ENCODE peak calls at places on chromosomes 11 and 22, in ten cellular contexts. I, H, V, B, X, Y, T, E, M and S are unnamed samples.

GRCh38 chr22:49132009-49132408 is 695.7 kb downstream of the BRD1 start:
- DNase-seq in I (no peak), H (no peak), V (no peak), B (no peak), X (no peak), Y (no peak), T (no peak), E (no peak), M (no peak), S (peak)

GRCh38 chr22:47888807-47889206 is 1126.4 kb downstream of the TBC1D22A start:
- DNase-seq in I (no peak), H (no peak), V (no peak), B (no peak), X (no peak), Y (no peak), T (no peak), E (no peak), M (no peak), S (no peak)

GRCh38 chr11:64437426-64437825 is 78.5 kb downstream of the RPS6KA4 start:
- DNase-seq in I (no peak), H (no peak), V (no peak), B (no peak), X (peak), Y (no peak), T (no peak), E (no peak), M (no peak), S (no peak)

GRCh38 chr11:57094206-57094940 is 87.4 kb upstream of the LRRC55 start:
- DNase-seq in I (no peak), H (no peak), V (no peak), B (no peak), X (no peak), Y (no peak), T (no peak), E (peak), M (no peak), S (no peak)

GRCh38 chr22:37601203-37601539 is 7.5 kb upstream of the GGA1 start:
- DNase-seq in I (no peak), H (no peak), V (no peak), B (no peak), X (no peak), Y (no peak), T (no peak), E (no peak), M (no peak), S (no peak)

GRCh38 chr11:73995247-73995646 is 12.6 kb upstream of the UCP2 start:
- DNase-seq in I (no peak), H (no peak), V (peak), B (no peak), X (no peak), Y (no peak), T (peak), E (peak), M (no peak), S (no peak)

GRCh38 chr11:59224419-59224928 is 11.7 kb upstream of the MPEG1 start:
- DNase-seq in I (no peak), H (no peak), V (no peak), B (peak), X (no peak), Y (no peak), T (no peak), E (no peak), M (no peak), S (no peak)

GRCh38 chr11:91396243-91397133 is 828.1 kb upstream of the FAT3 start:
- DNase-seq in I (no peak), H (peak), V (no peak), B (peak), X (no peak), Y (peak), T (peak), E (no peak), M (no peak), S (no peak)

GRCh38 chr11:117445097-117445658 is 117.5 kb downstream of the CEP164 start:
- DNase-seq in I (no peak), H (no peak), V (no peak), B (no peak), X (peak), Y (no peak), T (no peak), E (no peak), M (no peak), S (no peak)

GRCh38 chr11:65642014-65642671 is 4.2 kb downstream of the SIPA1 start:
- DNase-seq in I (peak), H (no peak), V (peak), B (no peak), X (no peak), Y (no peak), T (no peak), E (no peak), M (peak), S (no peak)

GRCh38 chr11:132838621-132839020 is 693.7 kb downstream of the OPCML start:
- DNase-seq in I (no peak), H (no peak), V (no peak), B (no peak), X (no peak), Y (no peak), T (no peak), E (peak), M (no peak), S (no peak)

GRCh38 chr11:40037005-40037404 is 1422.4 kb downstream of the LRRC4C start:
- DNase-seq in I (no peak), H (no peak), V (no peak), B (no peak), X (no peak), Y (no peak), T (peak), E (no peak), M (no peak), S (no peak)

GRCh38 chr11:120563698-120564572 is 52.4 kb downstream of the GRIK4 start:
- DNase-seq in I (peak), H (no peak), V (no peak), B (no peak), X (peak), Y (no peak), T (no peak), E (no peak), M (no peak), S (no peak)

GRCh38 chr11:78416285-78417174 is 1.1 kb downstream of the GAB2 start:
- DNase-seq in I (peak), H (peak), V (peak), B (peak), X (peak), Y (peak), T (peak), E (peak), M (peak), S (peak)

GRCh38 chr11:92384807-92385206 is 160.2 kb downstream of the FAT3 start:
- DNase-seq in I (no peak), H (no peak), V (no peak), B (no peak), X (no peak), Y (no peak), T (no peak), E (no peak), M (no peak), S (no peak)

GRCh38 chr11:12253843-12254281 is 123.5 kb upstream of the PARVA start:
- DNase-seq in I (no peak), H (no peak), V (no peak), B (no peak), X (no peak), Y (no peak), T (peak), E (no peak), M (no peak), S (no peak)

GRCh38 chr22:32695451-32695891 is 106.0 kb upstream of the TIMP3 start:
- DNase-seq in I (no peak), H (peak), V (no peak), B (peak), X (no peak), Y (peak), T (peak), E (peak), M (no peak), S (no peak)

GRCh38 chr11:82007536-82007935 is 726.1 kb downstream of the FAM181B start:
- DNase-seq in I (no peak), H (no peak), V (no peak), B (no peak), X (no peak), Y (no peak), T (no peak), E (no peak), M (no peak), S (no peak)

GRCh38 chr22:19174106-19175025 is 4.2 kb downstream of the SLC25A1 start:
- DNase-seq in I (no peak), H (no peak), V (peak), B (peak), X (peak), Y (peak), T (peak), E (peak), M (no peak), S (no peak)

GRCh38 chr11:117704416-117705150 is 92.4 kb downstream of the DSCAML1 start:
- DNase-seq in I (no peak), H (no peak), V (no peak), B (no peak), X (no peak), Y (no peak), T (no peak), E (no peak), M (no peak), S (no peak)

GRCh38 chr22:22798716-22799115 is 88.9 kb upstream of the IGLL5 start:
- DNase-seq in I (no peak), H (no peak), V (no peak), B (no peak), X (no peak), Y (no peak), T (no peak), E (no peak), M (no peak), S (no peak)

GRCh38 chr11:130647371-130647770 is 198.9 kb downstream of the ADAMTS15 start:
- DNase-seq in I (no peak), H (no peak), V (no peak), B (no peak), X (no peak), Y (no peak), T (no peak), E (no peak), M (no peak), S (no peak)

GRCh38 chr22:22902247-22902962 is 14.8 kb downstream of the IGLL5 start:
- DNase-seq in I (no peak), H (no peak), V (no peak), B (no peak), X (peak), Y (no peak), T (no peak), E (no peak), M (no peak), S (no peak)

GRCh38 chr22:35746248-35746647 is 28.6 kb downstream of the APOL5 start:
- DNase-seq in I (no peak), H (no peak), V (peak), B (no peak), X (no peak), Y (no peak), T (no peak), E (no peak), M (no peak), S (no peak)

GRCh38 chr11:94183886-94184264 is 55.2 kb downstream of the PANX1 start:
- DNase-seq in I (peak), H (peak), V (peak), B (peak), X (peak), Y (peak), T (peak), E (peak), M (no peak), S (no peak)

GRCh38 chr11:5247479-5248192 is 2.0 kb downstream of the HBG1 start:
- DNase-seq in I (no peak), H (no peak), V (no peak), B (no peak), X (no peak), Y (no peak), T (no peak), E (peak), M (no peak), S (no peak)

GRCh38 chr11:130144129-130144528 is 15.5 kb upstream of the ST14 start:
- DNase-seq in I (no peak), H (no peak), V (no peak), B (no peak), X (no peak), Y (no peak), T (no peak), E (no peak), M (no peak), S (no peak)

GRCh38 chr22:49760280-49760629 is 67.4 kb downstream of the BRD1 start:
- DNase-seq in I (no peak), H (no peak), V (no peak), B (no peak), X (no peak), Y (no peak), T (no peak), E (no peak), M (no peak), S (no peak)

GRCh38 chr11:13337986-13338436 is 60.4 kb downstream of the BMAL1 start:
- DNase-seq in I (no peak), H (no peak), V (no peak), B (no peak), X (no peak), Y (no peak), T (peak), E (peak), M (no peak), S (no peak)

GRCh38 chr22:37209140-37209845 is 3.0 kb downstream of the SSTR3 start:
- DNase-seq in I (no peak), H (no peak), V (no peak), B (no peak), X (peak), Y (no peak), T (no peak), E (no peak), M (no peak), S (peak)

GRCh38 chr11:46560300-46561025 is 33.4 kb downstream of the AMBRA1 start:
- DNase-seq in I (no peak), H (no peak), V (peak), B (no peak), X (no peak), Y (no peak), T (peak), E (peak), M (no peak), S (no peak)

GRCh38 chr11:66325140-66325754 is 8.4 kb upstream of the CD248 start:
- DNase-seq in I (no peak), H (no peak), V (peak), B (no peak), X (no peak), Y (no peak), T (no peak), E (no peak), M (no peak), S (no peak)

GRCh38 chr11:20444537-20444936 is 57.0 kb downstream of the PRMT3 start:
- DNase-seq in I (no peak), H (no peak), V (no peak), B (no peak), X (no peak), Y (no peak), T (peak), E (no peak), M (no peak), S (no peak)

GRCh38 chr11:61613051-61613450 is 32.2 kb upstream of the SYT7 start:
- DNase-seq in I (no peak), H (no peak), V (no peak), B (no peak), X (no peak), Y (no peak), T (no peak), E (no peak), M (no peak), S (no peak)

GRCh38 chr22:19941365-19942070 is at the start of the genes COMT and TXNRD2:
- DNase-seq in I (peak), H (peak), V (peak), B (peak), X (peak), Y (no peak), T (peak), E (peak), M (peak), S (peak)

GRCh38 chr11:117143390-117143789 is 697 bp upstream of the PAFAH1B2 start:
- DNase-seq in I (peak), H (no peak), V (peak), B (peak), X (peak), Y (peak), T (peak), E (peak), M (no peak), S (no peak)

GRCh38 chr11:122089111-122089510 is 26.9 kb downstream of the BLID start:
- DNase-seq in I (no peak), H (no peak), V (no peak), B (peak), X (no peak), Y (no peak), T (peak), E (no peak), M (no peak), S (no peak)

GRCh38 chr11:94513091-94513490 is 830 bp downstream of the C11orf97 start:
- DNase-seq in I (no peak), H (no peak), V (no peak), B (peak), X (no peak), Y (no peak), T (peak), E (peak), M (no peak), S (no peak)

GRCh38 chr11:27754035-27755017 is 54.1 kb upstream of the BDNF start:
- DNase-seq in I (no peak), H (no peak), V (no peak), B (peak), X (no peak), Y (peak), T (peak), E (peak), M (no peak), S (no peak)